ENCODE peak calls at places on chromosomes 2 and 18, in six cellular contexts. T is PC-3; F is CD8-positive, alpha-beta T cell; K is Right ventricle myocardium superior; D is lower lobe of right lung; L is stimulated activated naive CD8-positive, alpha-beta T cell treated with anti-CD3 and anti-CD28 coated beads, Interleukin-15, Interleukin-2, amounts not matched to agents 100 U/mL and 50 U/mL, for 24 hours. Z is an unnamed sample.

GRCh38 chr18:25557006-25557405 is 205.0 kb upstream of the ZNF521 start:
- ATAC-seq in T (no peak), K (peak; percentile 49), L (no peak), F (no peak), D (no peak), Z (no peak)

GRCh38 chr2:101628050-101628392 is 69.5 kb upstream of the MAP4K4 start:
- ATAC-seq in T (no peak), K (no peak), L (no peak), F (no peak), D (no peak), Z (no peak)

GRCh38 chr18:79382681-79383387 is 12.9 kb upstream of the NFATC1 start:
- ATAC-seq in D (no peak), F (no peak), K (no peak), T (peak; percentile 17), L (no peak), Z (no peak)

GRCh38 chr18:427005-427404 is 73.5 kb downstream of the COLEC12 start:
- ATAC-seq in F (no peak), L (peak; percentile 46), D (no peak), T (no peak), K (no peak), Z (peak; percentile 69)

GRCh38 chr2:136362676-136363390 is 244.9 kb upstream of the CXCR4 start:
- ATAC-seq in F (peak; percentile 83), D (peak; percentile 36), K (no peak), L (peak; percentile 80), T (no peak), Z (peak; percentile 88)

GRCh38 chr2:160703648-160704585 is 210.3 kb upstream of the RBMS1 start:
- ATAC-seq in F (peak; percentile 44), T (no peak), L (peak; percentile 75), K (peak; percentile 58), D (peak; percentile 75), Z (peak; percentile 79)

GRCh38 chr2:165173215-165173614 is 30.6 kb downstream of the SCN3A start:
- ATAC-seq in F (no peak), K (no peak), T (no peak), L (no peak), D (no peak), Z (no peak)

GRCh38 chr2:211930331-211930730 is 608.3 kb downstream of the ERBB4 start:
- ATAC-seq in D (no peak), K (peak; percentile 80), T (no peak), L (no peak), F (no peak), Z (no peak)

GRCh38 chr2:60659026-60659425 is 97.0 kb upstream of the PAPOLG start:
- ATAC-seq in D (no peak), T (peak; percentile 49), K (no peak), L (no peak), F (no peak), Z (no peak)

GRCh38 chr2:119451336-119452050 is 19.8 kb downstream of the TMEM37 start:
- ATAC-seq in L (no peak), T (no peak), F (no peak), D (peak; percentile 7), K (no peak), Z (no peak)

GRCh38 chr2:197499594-197500502 is at the start of the genes HSPD1 and HSPE1:
- ATAC-seq in F (peak; percentile 86), D (peak; percentile 98), T (peak; percentile 81), K (peak; percentile 96), L (peak; percentile 92), Z (peak; percentile 88)

GRCh38 chr2:237636578-237636977 is 9.2 kb downstream of the LRRFIP1 start:
- ATAC-seq in F (no peak), D (no peak), K (no peak), T (no peak), L (no peak), Z (no peak)

GRCh38 chr2:9319338-9319715 is 104.0 kb downstream of the ITGB1BP1 start:
- ATAC-seq in F (no peak), D (peak; percentile 33), L (no peak), T (no peak), K (peak; percentile 10), Z (no peak)

GRCh38 chr18:9968081-9968848 is 54.4 kb downstream of the VAPA start:
- ATAC-seq in L (no peak), F (no peak), D (peak; percentile 21), T (no peak), K (peak; percentile 40), Z (no peak)

GRCh38 chr2:234071664-234072063 is 21.2 kb downstream of the SPP2 start:
- ATAC-seq in D (no peak), K (no peak), F (peak; percentile 64), T (no peak), L (peak; percentile 74), Z (peak; percentile 83)

GRCh38 chr2:41038408-41038807 is 586.5 kb upstream of the SLC8A1 start:
- ATAC-seq in K (no peak), L (no peak), D (no peak), F (no peak), T (no peak), Z (no peak)

GRCh38 chr2:136765736-136766323 is 485 bp downstream of the THSD7B start:
- ATAC-seq in L (no peak), F (no peak), D (peak; percentile 36), K (peak; percentile 33), T (no peak), Z (no peak)

Z was measured in activated T-helper 17 cell treated with anti-CD3 and anti-CD28 coated beads, Interleukin-2, amount 50 U/mL, for 72 hours.